ENCODE peak calls at places on chromosomes 12 and 14, in four cellular contexts. C, U, G and P are unnamed samples.

GRCh38 chr14:21537088-21537424 is 10.9 kb upstream of the SALL2 start:
- DNase-seq in U (no peak), G (no peak), C (no peak), P (no peak)

GRCh38 chr12:47348206-47348605 is 268.4 kb upstream of the AMIGO2 start:
- DNase-seq in C (no peak), U (no peak), G (no peak), P (no peak)

GRCh38 chr14:52254086-52254485 is 13.4 kb upstream of the PTGDR start:
- DNase-seq in G (no peak), U (no peak), C (no peak), P (no peak)

GRCh38 chr12:42524716-42525115 is 64.8 kb downstream of the PRICKLE1 start:
- DNase-seq in G (no peak), U (no peak), C (no peak), P (no peak)

GRCh38 chr12:96988919-96989318 is 81.9 kb downstream of the NEDD1 start:
- DNase-seq in U (no peak), G (no peak), C (no peak), P (no peak)

GRCh38 chr12:1479645-1480044 is 114.7 kb downstream of the FBXL14 start:
- DNase-seq in C (no peak), U (no peak), G (no peak), P (no peak)

GRCh38 chr12:31732926-31733548 is 4.2 kb upstream of the AMN1 start:
- DNase-seq in U (no peak), C (no peak), G (peak), P (no peak)

GRCh38 chr14:92952497-92953298 is 29.7 kb downstream of the CHGA start:
- DNase-seq in C (no peak), G (no peak), U (no peak), P (peak)

GRCh38 chr14:22865424-22866215 is 5.9 kb upstream of the LRP10 start:
- DNase-seq in U (no peak), G (no peak), C (no peak), P (no peak)

GRCh38 chr12:11621797-11622423 is 27.6 kb upstream of the ETV6 start:
- DNase-seq in U (peak), C (no peak), G (no peak), P (no peak)

GRCh38 chr14:50059773-50060629 is 56.4 kb downstream of the VCPKMT start:
- DNase-seq in U (no peak), G (no peak), C (no peak), P (no peak)

GRCh38 chr14:50063876-50064420 is 52.4 kb downstream of the VCPKMT start:
- DNase-seq in C (no peak), U (no peak), G (no peak), P (no peak)

GRCh38 chr14:50062438-50063039 is 53.8 kb downstream of the VCPKMT start:
- DNase-seq in C (peak), G (no peak), U (peak), P (no peak)

GRCh38 chr14:50060871-50061663 is 55.3 kb downstream of the VCPKMT start:
- DNase-seq in U (peak), C (peak), G (peak), P (no peak)

DNA sequence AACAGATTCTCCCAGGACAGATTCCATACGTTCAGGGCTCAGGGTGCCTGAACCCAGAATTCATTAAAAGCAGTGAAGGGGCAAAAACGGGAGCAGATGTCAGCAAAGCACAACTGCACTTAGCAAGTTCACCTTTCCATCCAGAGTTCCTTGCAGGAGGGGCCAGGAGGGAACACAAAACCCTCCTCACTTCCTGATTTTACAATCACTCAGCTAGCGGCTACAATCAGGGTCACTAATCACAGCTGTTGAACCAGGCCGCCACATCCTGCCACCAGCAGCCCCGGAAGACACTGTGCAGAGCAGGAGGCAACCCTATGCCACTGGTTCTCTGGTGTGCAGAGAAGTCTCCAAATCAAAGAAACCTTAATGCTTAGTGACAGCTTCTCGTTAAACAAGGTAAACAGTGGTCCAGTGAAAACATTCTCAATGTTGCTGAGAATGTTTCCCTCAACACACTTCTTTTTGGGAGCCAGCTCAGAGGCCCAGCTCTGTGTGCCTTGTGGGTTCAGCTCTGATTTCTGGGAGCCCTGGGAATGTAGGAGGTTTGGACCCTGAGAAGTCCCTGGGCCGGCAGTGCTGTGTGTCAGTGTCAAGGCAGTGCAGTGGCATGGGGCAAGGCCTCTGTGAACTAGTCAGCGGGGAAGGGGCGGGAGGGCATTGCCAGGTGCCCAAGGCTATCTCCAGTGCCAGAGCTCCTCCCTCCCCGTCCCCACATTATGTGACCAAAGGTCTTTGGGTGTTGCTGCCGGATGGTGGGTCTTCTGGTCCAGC is 54.5 kb downstream of the VCPKMT start:
- DNase-seq in C (peak), U (peak), G (no peak), P (no peak)
- TF ChIP-seq CTCF in C (no peak), U (no peak), G (no peak), P (no peak)

GRCh38 chr12:115657081-115658013 is 620.1 kb downstream of the MED13L start:
- DNase-seq in U (no peak), G (no peak), C (no peak), P (no peak)
- H3K27ac ChIP-seq in U (no peak), G (no peak), C (no peak), P (no peak)

DNA sequence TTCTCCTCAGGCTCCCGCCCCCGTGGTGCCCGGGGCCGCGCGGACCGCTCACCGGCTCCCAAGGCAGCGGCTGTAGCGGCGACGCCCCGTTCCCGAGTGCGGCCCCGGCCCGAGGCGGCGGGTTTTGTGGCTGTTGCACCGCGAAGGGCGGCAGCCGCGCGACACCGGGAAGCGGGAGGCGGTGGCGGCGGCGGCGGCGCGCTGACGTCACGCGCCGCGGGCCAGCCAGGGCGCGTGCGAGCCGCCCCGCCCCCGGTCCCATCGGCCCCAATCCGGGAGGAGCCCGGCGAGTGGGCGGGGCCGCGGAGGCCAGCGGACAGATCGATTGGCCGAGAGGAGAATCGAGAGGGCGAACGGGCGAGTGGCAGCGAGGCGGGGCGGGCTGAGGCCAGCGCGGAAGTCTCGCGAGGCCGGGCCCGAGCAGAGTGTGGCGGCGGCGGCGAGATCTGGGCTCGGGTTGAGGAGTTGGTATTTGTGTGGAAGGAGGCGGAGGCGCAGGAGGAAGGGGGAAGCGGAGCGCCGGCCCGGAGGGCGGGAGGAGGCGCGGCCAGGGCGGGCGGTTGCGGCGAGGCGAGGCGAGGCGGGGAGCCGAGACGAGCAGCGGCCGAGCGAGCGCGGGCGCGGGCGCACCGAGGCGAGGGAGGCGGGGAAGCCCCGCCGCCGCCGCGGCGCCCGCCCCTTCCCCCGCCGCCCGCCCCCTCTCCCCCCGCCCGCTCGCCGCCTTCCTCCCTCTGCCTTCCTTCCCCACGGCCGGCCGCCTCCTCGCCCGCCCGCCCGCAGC is at the start of gene YY1:
- DNase-seq in U (peak), G (peak), C (peak), P (peak)
- TF ChIP-seq CTCF in U (no peak), G (no peak), C (no peak), P (no peak)

GRCh38 chr14:76015191-76015590 is 29.6 kb downstream of the IFT43 start:
- DNase-seq in G (no peak), C (no peak), U (no peak), P (no peak)

GRCh38 chr14:76019676-76020075 is 34.1 kb downstream of the IFT43 start:
- DNase-seq in U (no peak), G (no peak), C (no peak), P (no peak)

GRCh38 chr14:76011959-76012802 is 26.6 kb downstream of the IFT43 start:
- DNase-seq in G (no peak), U (peak), C (no peak), P (peak)

GRCh38 chr14:76015668-76016067 is 30.1 kb downstream of the IFT43 start:
- DNase-seq in C (no peak), U (no peak), G (no peak), P (no peak)
- H3K27ac ChIP-seq in C (no peak), U (no peak), G (no peak), P (no peak)

GRCh38 chr12:12716845-12717585 is at the start of gene CDKN1B:
- DNase-seq in G (peak), C (peak), U (peak), P (peak)
- TF ChIP-seq CTCF in G (no peak), C (no peak), U (no peak), P (no peak)

GRCh38 chr12:57610553-57611115 is 601 bp upstream of the ARHGEF25 start:
- DNase-seq in C (no peak), G (peak), U (no peak), P (peak)
- H3K27ac ChIP-seq in C (no peak), G (peak), U (no peak), P (peak)

GRCh38 chr12:12704593-12705230 is 8.7 kb upstream of the GPR19 start:
- DNase-seq in G (peak), C (peak), U (peak), P (peak)
- TF ChIP-seq CTCF in G (peak), C (peak), U (peak), P (peak)

GRCh38 chr12:15710860-15711510 is 78.2 kb downstream of the EPS8 start:
- DNase-seq in C (no peak), G (no peak), U (no peak), P (no peak)
- H3K27ac ChIP-seq in C (no peak), G (no peak), U (no peak), P (no peak)

GRCh38 chr12:120843472-120843871 is 60.7 kb downstream of the SPPL3 start:
- DNase-seq in C (no peak), G (no peak), U (no peak), P (no peak)
- TF ChIP-seq CTCF in C (no peak), G (no peak), U (no peak), P (no peak)

GRCh38 chr12:13177896-13178295 is 18.6 kb upstream of the EMP1 start:
- DNase-seq in U (no peak), C (no peak), G (no peak), P (no peak)
- H3K27ac ChIP-seq in U (no peak), C (no peak), G (peak), P (no peak)